ENCODE peak calls at places on chromosomes 16 and 17, in five cellular contexts. Q is stomach, S is psoas muscle, G is colonic mucosa, O is left lung. L is an unnamed sample.
A peak's percentile ranks its signal among the peaks of the same experiment; 100 is the strongest.

GRCh38 chr17:62824290-62825135 is 16.4 kb upstream of the MARCHF10 start:
- DNase-seq in G (no peak), Q (no peak), S (no peak), O (no peak), L (peak; percentile 98)

GRCh38 chr17:3545151-3545550 is 12.5 kb downstream of the TRPV3 start:
- DNase-seq in Q (no peak), G (no peak), S (no peak), O (no peak), L (no peak)

GRCh38 chr17:50113624-50114320 is 16.2 kb downstream of the SAMD14 start:
- DNase-seq in O (no peak), S (no peak), G (no peak), Q (no peak), L (no peak)

GRCh38 chr16:85464342-85465305 is 148.5 kb upstream of the GSE1 start:
- DNase-seq in G (no peak), O (no peak), Q (no peak), S (no peak), L (no peak)

GRCh38 chr17:65404761-65405160 is 156.7 kb downstream of the AXIN2 start:
- DNase-seq in O (no peak), Q (no peak), S (no peak), G (no peak), L (no peak)

GRCh38 chr17:74386397-74386796 is 19.1 kb downstream of the GPR142 start:
- DNase-seq in O (no peak), G (no peak), Q (no peak), S (peak; percentile 69), L (no peak)

GRCh38 chr16:11004351-11004750 is 60.0 kb downstream of the CLEC16A start:
- DNase-seq in O (no peak), Q (no peak), G (no peak), S (no peak), L (no peak)

GRCh38 chr16:82629441-82630027 is 2.8 kb downstream of the CDH13 start:
- DNase-seq in S (no peak), Q (no peak), G (no peak), O (no peak), L (peak; percentile 79)

GRCh38 chr17:9290226-9290613 is 268.9 kb downstream of the NTN1 start:
- DNase-seq in G (no peak), S (no peak), Q (no peak), O (no peak), L (no peak)

GRCh38 chr17:64074704-64075484 is 54.5 kb upstream of the ICAM2 start:
- DNase-seq in S (no peak), G (no peak), Q (peak; percentile 69), O (peak; percentile 61), L (peak; percentile 69)

GRCh38 chr17:50954641-50955121 is 88.5 kb upstream of the TOB1 start:
- DNase-seq in S (no peak), G (no peak), O (no peak), Q (no peak), L (no peak)

GRCh38 chr17:57989011-57989345 is 924 bp upstream of the VEZF1 start:
- DNase-seq in S (no peak), Q (peak; percentile 31), O (no peak), G (peak; percentile 44), L (peak; percentile 55)

GRCh38 chr16:29898135-29898534 is 1.2 kb downstream of the SEZ6L2 start:
- DNase-seq in S (no peak), Q (no peak), G (no peak), O (no peak), L (no peak)

GRCh38 chr17:40557531-40558299 is 7.6 kb downstream of the CCR7 start:
- DNase-seq in Q (peak; percentile 20), S (no peak), O (no peak), G (no peak), L (no peak)

DNA sequence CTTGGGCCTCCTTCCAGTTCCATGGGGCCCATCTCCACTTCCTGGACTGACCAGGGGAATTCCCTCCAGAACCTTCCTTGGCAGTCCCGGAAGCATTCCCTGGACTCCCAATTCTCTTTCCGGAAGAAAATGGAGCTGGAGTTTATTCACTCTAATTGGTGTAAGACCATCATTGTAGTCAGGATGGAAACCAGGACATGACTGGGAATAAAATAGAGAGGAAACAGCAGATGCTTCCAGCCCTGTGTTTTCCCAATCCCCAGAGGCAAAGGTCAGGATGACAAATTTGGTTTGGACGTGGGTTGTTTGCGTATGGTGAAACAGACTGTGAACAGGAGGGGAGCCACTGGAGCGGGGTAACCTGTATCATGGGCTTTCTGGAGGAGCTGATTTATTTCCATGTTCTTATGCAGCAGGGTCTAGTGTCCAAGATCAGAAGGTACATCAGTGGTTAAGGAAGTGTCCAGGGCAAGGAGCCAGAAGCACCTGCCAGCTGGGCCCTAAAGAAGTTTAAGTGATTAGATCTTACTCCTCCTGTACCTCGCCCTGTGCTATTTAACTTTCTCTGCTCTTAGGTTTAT is 8.5 kb upstream of the LONP2 start:
- DNase-seq in G (peak; percentile 46), Q (no peak), S (no peak), O (no peak), L (no peak)
- TF ChIP-seq CTCF in G (no peak), Q (no peak), S (no peak), O (no peak), L (no peak)

GRCh38 chr17:31858647-31859486 is at the start of gene COPRS:
- DNase-seq in O (peak; percentile 92), S (peak; percentile 92), G (peak; percentile 89), Q (peak; percentile 91), L (peak; percentile 69)
- TF ChIP-seq CTCF in O (no peak), S (no peak), G (no peak), Q (no peak), L (peak; percentile 39)

GRCh38 chr16:80954985-80955384 is 51.7 kb downstream of the CMC2 start:
- DNase-seq in Q (no peak), G (no peak), O (no peak), S (no peak), L (no peak)

GRCh38 chr16:80947708-80948615 is 58.7 kb downstream of the CMC2 start:
- DNase-seq in S (no peak), O (no peak), G (no peak), Q (no peak), L (no peak)

GRCh38 chr16:80946481-80946880 is 60.2 kb downstream of the CMC2 start:
- DNase-seq in O (no peak), S (no peak), G (no peak), Q (no peak), L (no peak)

GRCh38 chr16:80947239-80947638 is 59.4 kb downstream of the CMC2 start:
- DNase-seq in Q (no peak), S (no peak), G (no peak), O (no peak), L (no peak)

DNA sequence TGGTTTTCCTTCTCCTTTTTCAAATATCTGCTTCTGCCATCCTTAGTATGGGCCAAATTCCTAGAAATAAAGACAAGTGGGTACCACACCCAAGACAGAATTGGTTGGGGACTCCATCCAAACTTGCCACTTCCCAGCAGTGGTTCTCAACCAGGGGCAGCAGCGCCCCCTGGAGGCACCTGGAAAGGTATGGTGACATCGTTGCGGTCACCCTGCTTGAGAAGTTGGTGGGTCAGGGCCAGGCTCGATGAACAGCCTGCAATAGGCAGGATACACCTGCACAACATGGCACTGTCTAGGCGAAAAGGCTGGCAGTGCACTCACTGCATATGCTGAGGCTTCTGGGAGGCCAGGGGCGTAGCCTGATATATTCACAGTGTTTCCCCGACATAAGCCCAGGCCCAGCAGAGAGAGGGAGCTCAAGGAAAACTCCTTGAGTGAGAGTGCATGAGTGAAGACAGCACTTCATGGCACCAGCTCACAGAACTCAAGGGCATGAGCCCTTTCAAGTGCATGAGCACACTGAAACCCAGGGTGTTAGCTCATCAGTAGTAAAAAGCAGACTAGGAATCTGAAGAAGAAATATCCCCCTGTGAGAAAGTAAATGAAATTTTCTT is 57.7 kb downstream of the CMC2 start:
- DNase-seq in Q (no peak), G (peak; percentile 33), S (peak; percentile 54), O (no peak), L (peak; percentile 29)
- TF ChIP-seq CTCF in Q (no peak), G (peak; percentile 53), S (peak; percentile 48), O (no peak), L (peak; percentile 88)

GRCh38 chr17:41664172-41664457 is 24.6 kb upstream of the EIF1 start:
- DNase-seq in O (no peak), Q (no peak), G (no peak), S (no peak), L (no peak)

GRCh38 chr17:41666708-41667279 is 21.9 kb upstream of the EIF1 start:
- DNase-seq in G (peak; percentile 92), O (peak; percentile 87), S (peak; percentile 85), Q (peak; percentile 88), L (peak; percentile 43)

GRCh38 chr17:41664587-41665565 is 23.8 kb upstream of the EIF1 start:
- DNase-seq in G (peak; percentile 34), O (no peak), S (no peak), Q (no peak), L (no peak)

GRCh38 chr17:41666336-41666680 is 22.4 kb upstream of the EIF1 start:
- DNase-seq in G (peak; percentile 62), Q (no peak), S (peak; percentile 27), O (peak; percentile 66), L (no peak)

DNA sequence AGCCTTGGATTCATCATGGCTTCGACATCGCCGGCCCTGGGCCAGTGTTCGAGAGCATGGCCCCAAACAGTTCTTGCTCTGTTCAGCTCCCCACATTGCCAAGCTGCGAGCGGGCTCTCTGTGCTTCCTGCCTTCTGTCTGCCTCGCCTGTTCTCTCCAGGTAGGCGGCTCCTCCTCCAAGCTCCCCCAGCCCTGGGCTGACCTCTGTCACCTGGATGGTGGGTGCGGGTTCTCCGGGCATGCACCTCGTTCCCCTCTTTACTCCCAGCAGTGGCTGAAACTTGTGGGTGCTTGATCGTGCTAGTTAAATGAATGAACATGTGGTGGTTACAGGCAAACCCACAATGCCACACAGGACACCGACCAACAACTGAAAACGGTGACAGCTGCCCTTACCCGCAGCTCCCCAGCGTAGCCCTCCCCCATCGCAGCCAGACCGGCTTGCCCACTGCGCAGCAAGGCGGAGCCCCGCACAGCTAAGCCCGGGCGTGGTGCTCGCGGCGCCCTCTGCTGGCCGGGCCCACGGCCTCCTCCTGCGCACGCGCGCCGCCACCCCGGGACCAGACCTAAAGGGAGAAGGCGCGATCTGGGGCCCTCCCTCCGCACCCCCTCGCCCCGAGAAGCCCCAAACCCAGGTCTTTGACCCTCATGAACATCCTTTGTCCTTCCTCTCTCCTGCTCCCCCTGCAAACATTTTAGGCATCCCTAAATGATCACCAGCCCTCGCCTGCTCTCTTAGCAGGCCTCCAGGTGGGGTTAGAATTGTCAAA is 22.9 kb upstream of the EIF1 start:
- DNase-seq in Q (peak; percentile 93), S (peak; percentile 88), G (peak; percentile 92), O (peak; percentile 92), L (peak; percentile 70)
- TF ChIP-seq CTCF in Q (peak; percentile 18), S (peak; percentile 93), G (peak; percentile 97), O (peak; percentile 97), L (peak; percentile 97)

GRCh38 chr17:78803161-78803845 is 21.2 kb upstream of the CYTH1 start:
- DNase-seq in S (no peak), G (peak; percentile 27), O (peak; percentile 56), Q (no peak), L (no peak)
- TF ChIP-seq CTCF in S (no peak), G (no peak), O (no peak), Q (no peak), L (no peak)

DNA sequence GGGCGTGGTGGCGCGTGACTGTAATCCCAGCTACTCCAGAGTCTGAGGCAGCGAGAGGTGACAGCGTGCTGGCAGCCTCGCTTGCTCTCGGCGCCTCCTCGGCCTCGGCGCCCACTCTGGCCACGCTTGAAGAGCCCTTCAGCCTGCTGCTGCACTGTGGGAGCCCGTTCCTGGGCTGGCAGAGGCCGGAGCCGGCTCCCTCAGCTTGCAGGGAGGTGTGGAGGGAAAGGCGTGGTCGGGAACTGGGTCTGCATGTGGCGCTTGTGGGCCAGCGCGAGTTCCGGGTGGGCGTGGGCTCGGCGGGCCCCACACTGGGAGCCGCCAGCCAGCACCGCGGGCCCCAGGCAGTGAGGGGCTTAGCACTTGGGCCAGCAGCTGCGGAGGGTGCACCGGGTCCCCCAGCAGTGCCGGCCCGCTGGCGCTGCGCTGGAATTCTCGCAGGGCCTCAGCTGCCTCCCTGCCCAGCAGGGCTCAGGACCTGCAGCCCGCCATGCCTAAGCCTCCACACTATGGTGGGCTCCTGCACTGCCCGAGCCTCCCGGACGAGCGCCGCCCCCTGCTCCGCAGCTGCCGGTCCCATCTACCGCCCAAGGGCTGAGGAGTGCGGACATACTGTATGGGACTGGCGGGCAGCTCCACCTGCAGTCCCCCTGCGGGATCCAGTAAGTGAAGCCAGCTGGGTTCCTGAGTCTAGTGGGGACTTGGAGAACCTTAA is 1093.3 kb upstream of the CDH8 start:
- DNase-seq in Q (no peak), G (no peak), S (no peak), O (no peak), L (no peak)
- TF ChIP-seq CTCF in Q (no peak), G (no peak), S (no peak), O (no peak), L (no peak)

L was measured in HFFc6.